ENCODE peak calls at places on chromosome 17, in nine cellular contexts. One of them, this sample, is unnamed.

GRCh38 chr17:81108220-81108619 is 57.1 kb upstream of the PVALEF start:
- DNase-seq in BJ: no peak
- DNase-seq in retinal pigment epithelial cell: no peak
- DNase-seq in HFF-Myc: no peak
- DNase-seq in mucosa of descending colon: no peak
- DNase-seq in heart right ventricle: no peak
- DNase-seq in fibroblast of lung: no peak
- DNase-seq in stomach: no peak
- DNase-seq in body of pancreas: no peak
- DNase-seq in this sample: no peak

GRCh38 chr17:76419576-76420245 is 33.2 kb downstream of the UBE2O start:
- DNase-seq in BJ: no peak
- DNase-seq in retinal pigment epithelial cell: no peak
- DNase-seq in HFF-Myc: no peak
- DNase-seq in mucosa of descending colon: no peak
- DNase-seq in heart right ventricle: no peak
- DNase-seq in fibroblast of lung: no peak
- DNase-seq in stomach: no peak
- DNase-seq in body of pancreas: no peak
- DNase-seq in this sample: no peak

GRCh38 chr17:57899391-57899790 is 49.5 kb upstream of the MRPS23 start:
- DNase-seq in BJ: no peak
- DNase-seq in retinal pigment epithelial cell: no peak
- DNase-seq in HFF-Myc: no peak
- DNase-seq in mucosa of descending colon: no peak
- DNase-seq in heart right ventricle: no peak
- DNase-seq in fibroblast of lung: peak
- DNase-seq in stomach: no peak
- DNase-seq in body of pancreas: no peak
- DNase-seq in this sample: no peak

GRCh38 chr17:31433811-31434210 is 42.3 kb downstream of the RAB11FIP4 start:
- DNase-seq in BJ: no peak
- DNase-seq in retinal pigment epithelial cell: no peak
- DNase-seq in HFF-Myc: no peak
- DNase-seq in mucosa of descending colon: no peak
- DNase-seq in heart right ventricle: no peak
- DNase-seq in fibroblast of lung: no peak
- DNase-seq in stomach: no peak
- DNase-seq in body of pancreas: no peak
- DNase-seq in this sample: no peak

GRCh38 chr17:76492989-76493501 is 8.2 kb downstream of the RHBDF2 start:
- DNase-seq in BJ: no peak
- DNase-seq in retinal pigment epithelial cell: no peak
- DNase-seq in HFF-Myc: no peak
- DNase-seq in mucosa of descending colon: peak
- DNase-seq in heart right ventricle: peak
- DNase-seq in fibroblast of lung: peak
- DNase-seq in stomach: peak
- DNase-seq in body of pancreas: no peak
- DNase-seq in this sample: no peak

GRCh38 chr17:16975266-16975651 is 3.3 kb upstream of the TNFRSF13B start:
- DNase-seq in BJ: no peak
- DNase-seq in retinal pigment epithelial cell: no peak
- DNase-seq in HFF-Myc: no peak
- DNase-seq in mucosa of descending colon: no peak
- DNase-seq in heart right ventricle: no peak
- DNase-seq in fibroblast of lung: no peak
- DNase-seq in stomach: no peak
- DNase-seq in body of pancreas: no peak
- DNase-seq in this sample: no peak

GRCh38 chr17:67018429-67019125 is 25.8 kb upstream of the CACNG1 start:
- DNase-seq in BJ: no peak
- DNase-seq in retinal pigment epithelial cell: no peak
- DNase-seq in HFF-Myc: no peak
- DNase-seq in mucosa of descending colon: no peak
- DNase-seq in heart right ventricle: no peak
- DNase-seq in fibroblast of lung: no peak
- DNase-seq in stomach: no peak
- DNase-seq in body of pancreas: no peak
- DNase-seq in this sample: no peak

GRCh38 chr17:28370035-28370743 is at the start of gene VTN:
- DNase-seq in BJ: no peak
- DNase-seq in retinal pigment epithelial cell: peak
- DNase-seq in HFF-Myc: no peak
- DNase-seq in mucosa of descending colon: no peak
- DNase-seq in heart right ventricle: peak
- DNase-seq in fibroblast of lung: peak
- DNase-seq in stomach: peak
- DNase-seq in body of pancreas: peak
- DNase-seq in this sample: no peak

GRCh38 chr17:74387365-74388218 is 20.3 kb downstream of the GPR142 start:
- DNase-seq in BJ: no peak
- DNase-seq in retinal pigment epithelial cell: no peak
- DNase-seq in HFF-Myc: no peak
- DNase-seq in mucosa of descending colon: peak
- DNase-seq in heart right ventricle: no peak
- DNase-seq in fibroblast of lung: no peak
- DNase-seq in stomach: peak
- DNase-seq in body of pancreas: no peak
- DNase-seq in this sample: no peak
- TF ChIP-seq CTCF in BJ: no peak
- TF ChIP-seq CTCF in retinal pigment epithelial cell: no peak
- TF ChIP-seq CTCF in HFF-Myc: no peak
- TF ChIP-seq CTCF in mucosa of descending colon: no peak
- TF ChIP-seq CTCF in heart right ventricle: no peak
- TF ChIP-seq CTCF in fibroblast of lung: no peak
- TF ChIP-seq CTCF in stomach: no peak
- TF ChIP-seq CTCF in body of pancreas: no peak
- TF ChIP-seq CTCF in this sample: no peak

GRCh38 chr17:33687831-33688230 is 394.7 kb upstream of the ASIC2 start:
- DNase-seq in BJ: no peak
- DNase-seq in retinal pigment epithelial cell: no peak
- DNase-seq in HFF-Myc: no peak
- DNase-seq in mucosa of descending colon: no peak
- DNase-seq in heart right ventricle: no peak
- DNase-seq in fibroblast of lung: no peak
- DNase-seq in stomach: no peak
- DNase-seq in body of pancreas: no peak
- DNase-seq in this sample: no peak

GRCh38 chr17:33682622-33683021 is 389.5 kb upstream of the ASIC2 start:
- DNase-seq in BJ: no peak
- DNase-seq in retinal pigment epithelial cell: no peak
- DNase-seq in HFF-Myc: no peak
- DNase-seq in mucosa of descending colon: no peak
- DNase-seq in heart right ventricle: no peak
- DNase-seq in fibroblast of lung: no peak
- DNase-seq in stomach: no peak
- DNase-seq in body of pancreas: no peak
- DNase-seq in this sample: no peak

GRCh38 chr17:33684714-33685113 is 391.6 kb upstream of the ASIC2 start:
- DNase-seq in BJ: no peak
- DNase-seq in retinal pigment epithelial cell: no peak
- DNase-seq in HFF-Myc: no peak
- DNase-seq in mucosa of descending colon: no peak
- DNase-seq in heart right ventricle: no peak
- DNase-seq in fibroblast of lung: no peak
- DNase-seq in stomach: no peak
- DNase-seq in body of pancreas: no peak
- DNase-seq in this sample: no peak

GRCh38 chr17:33688771-33689170 is 395.7 kb upstream of the ASIC2 start:
- DNase-seq in BJ: no peak
- DNase-seq in retinal pigment epithelial cell: no peak
- DNase-seq in HFF-Myc: no peak
- DNase-seq in mucosa of descending colon: no peak
- DNase-seq in heart right ventricle: no peak
- DNase-seq in fibroblast of lung: no peak
- DNase-seq in stomach: no peak
- DNase-seq in body of pancreas: no peak
- DNase-seq in this sample: no peak

DNA sequence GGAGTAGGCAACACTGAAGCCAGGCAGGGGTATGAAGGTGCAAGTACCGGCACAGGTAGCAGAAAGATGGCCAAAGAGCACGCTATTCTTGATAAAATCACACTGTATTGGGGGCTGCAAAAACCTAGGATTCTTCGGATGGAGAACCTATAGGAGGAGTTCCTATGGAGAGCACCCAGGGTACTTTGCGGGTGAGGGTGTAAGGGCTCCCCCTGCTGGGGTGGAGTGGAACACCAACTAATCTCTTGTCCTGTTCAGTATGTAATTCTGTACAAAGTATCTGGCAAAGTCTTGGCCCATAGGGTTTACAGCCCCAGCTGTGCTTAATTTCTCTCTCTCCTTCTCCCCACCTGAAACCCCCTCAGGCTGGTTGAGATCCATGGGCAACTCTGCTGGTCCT is 393.1 kb upstream of the ASIC2 start:
- DNase-seq in BJ: no peak
- DNase-seq in retinal pigment epithelial cell: no peak
- DNase-seq in HFF-Myc: no peak
- DNase-seq in mucosa of descending colon: no peak
- DNase-seq in heart right ventricle: no peak
- DNase-seq in fibroblast of lung: no peak
- DNase-seq in stomach: no peak
- DNase-seq in body of pancreas: no peak
- DNase-seq in this sample: no peak
- TF ChIP-seq CTCF in BJ: peak
- TF ChIP-seq CTCF in retinal pigment epithelial cell: peak
- TF ChIP-seq CTCF in HFF-Myc: peak
- TF ChIP-seq CTCF in mucosa of descending colon: no peak
- TF ChIP-seq CTCF in heart right ventricle: peak
- TF ChIP-seq CTCF in fibroblast of lung: peak
- TF ChIP-seq CTCF in stomach: no peak
- TF ChIP-seq CTCF in body of pancreas: no peak
- TF ChIP-seq CTCF in this sample: no peak

GRCh38 chr17:19619705-19620325 is 28.7 kb upstream of the ALDH3A2 start:
- DNase-seq in BJ: no peak
- DNase-seq in retinal pigment epithelial cell: no peak
- DNase-seq in HFF-Myc: no peak
- DNase-seq in mucosa of descending colon: no peak
- DNase-seq in heart right ventricle: no peak
- DNase-seq in fibroblast of lung: no peak
- DNase-seq in stomach: no peak
- DNase-seq in body of pancreas: no peak
- DNase-seq in this sample: no peak

GRCh38 chr17:19613979-19614378 is 34.6 kb upstream of the ALDH3A2 start:
- DNase-seq in BJ: no peak
- DNase-seq in retinal pigment epithelial cell: no peak
- DNase-seq in HFF-Myc: no peak
- DNase-seq in mucosa of descending colon: no peak
- DNase-seq in heart right ventricle: no peak
- DNase-seq in fibroblast of lung: no peak
- DNase-seq in stomach: no peak
- DNase-seq in body of pancreas: no peak
- DNase-seq in this sample: no peak

GRCh38 chr17:19610879-19611278 is 37.7 kb upstream of the ALDH3A2 start:
- DNase-seq in BJ: no peak
- DNase-seq in retinal pigment epithelial cell: no peak
- DNase-seq in HFF-Myc: no peak
- DNase-seq in mucosa of descending colon: no peak
- DNase-seq in heart right ventricle: no peak
- DNase-seq in fibroblast of lung: no peak
- DNase-seq in stomach: no peak
- DNase-seq in body of pancreas: no peak
- DNase-seq in this sample: no peak

GRCh38 chr17:19618015-19618414 is 30.5 kb upstream of the ALDH3A2 start:
- DNase-seq in BJ: no peak
- DNase-seq in retinal pigment epithelial cell: no peak
- DNase-seq in HFF-Myc: no peak
- DNase-seq in mucosa of descending colon: no peak
- DNase-seq in heart right ventricle: no peak
- DNase-seq in fibroblast of lung: no peak
- DNase-seq in stomach: no peak
- DNase-seq in body of pancreas: no peak
- DNase-seq in this sample: no peak

GRCh38 chr17:19614900-19615299 is 33.7 kb upstream of the ALDH3A2 start:
- DNase-seq in BJ: no peak
- DNase-seq in retinal pigment epithelial cell: no peak
- DNase-seq in HFF-Myc: no peak
- DNase-seq in mucosa of descending colon: no peak
- DNase-seq in heart right ventricle: no peak
- DNase-seq in fibroblast of lung: no peak
- DNase-seq in stomach: no peak
- DNase-seq in body of pancreas: no peak
- DNase-seq in this sample: no peak
- TF ChIP-seq CTCF in BJ: no peak
- TF ChIP-seq CTCF in retinal pigment epithelial cell: no peak
- TF ChIP-seq CTCF in HFF-Myc: no peak
- TF ChIP-seq CTCF in mucosa of descending colon: no peak
- TF ChIP-seq CTCF in heart right ventricle: no peak
- TF ChIP-seq CTCF in fibroblast of lung: no peak
- TF ChIP-seq CTCF in stomach: no peak
- TF ChIP-seq CTCF in body of pancreas: no peak
- TF ChIP-seq CTCF in this sample: no peak

GRCh38 chr17:43878260-43879082 is 28.9 kb downstream of the MPP2 start:
- DNase-seq in BJ: peak
- DNase-seq in retinal pigment epithelial cell: peak
- DNase-seq in HFF-Myc: peak
- DNase-seq in mucosa of descending colon: peak
- DNase-seq in heart right ventricle: peak
- DNase-seq in fibroblast of lung: peak
- DNase-seq in stomach: peak
- DNase-seq in body of pancreas: peak
- DNase-seq in this sample: no peak

GRCh38 chr17:43881176-43881575 is 26.2 kb downstream of the MPP2 start:
- DNase-seq in BJ: no peak
- DNase-seq in retinal pigment epithelial cell: no peak
- DNase-seq in HFF-Myc: no peak
- DNase-seq in mucosa of descending colon: no peak
- DNase-seq in heart right ventricle: no peak
- DNase-seq in fibroblast of lung: no peak
- DNase-seq in stomach: no peak
- DNase-seq in body of pancreas: no peak
- DNase-seq in this sample: no peak

GRCh38 chr17:43881758-43882505 is 25.4 kb downstream of the MPP2 start:
- DNase-seq in BJ: no peak
- DNase-seq in retinal pigment epithelial cell: no peak
- DNase-seq in HFF-Myc: no peak
- DNase-seq in mucosa of descending colon: no peak
- DNase-seq in heart right ventricle: no peak
- DNase-seq in fibroblast of lung: no peak
- DNase-seq in stomach: no peak
- DNase-seq in body of pancreas: no peak
- DNase-seq in this sample: no peak

GRCh38 chr17:43879723-43880419 is 27.5 kb downstream of the MPP2 start:
- DNase-seq in BJ: no peak
- DNase-seq in retinal pigment epithelial cell: no peak
- DNase-seq in HFF-Myc: no peak
- DNase-seq in mucosa of descending colon: no peak
- DNase-seq in heart right ventricle: no peak
- DNase-seq in fibroblast of lung: no peak
- DNase-seq in stomach: no peak
- DNase-seq in body of pancreas: no peak
- DNase-seq in this sample: no peak

DNA sequence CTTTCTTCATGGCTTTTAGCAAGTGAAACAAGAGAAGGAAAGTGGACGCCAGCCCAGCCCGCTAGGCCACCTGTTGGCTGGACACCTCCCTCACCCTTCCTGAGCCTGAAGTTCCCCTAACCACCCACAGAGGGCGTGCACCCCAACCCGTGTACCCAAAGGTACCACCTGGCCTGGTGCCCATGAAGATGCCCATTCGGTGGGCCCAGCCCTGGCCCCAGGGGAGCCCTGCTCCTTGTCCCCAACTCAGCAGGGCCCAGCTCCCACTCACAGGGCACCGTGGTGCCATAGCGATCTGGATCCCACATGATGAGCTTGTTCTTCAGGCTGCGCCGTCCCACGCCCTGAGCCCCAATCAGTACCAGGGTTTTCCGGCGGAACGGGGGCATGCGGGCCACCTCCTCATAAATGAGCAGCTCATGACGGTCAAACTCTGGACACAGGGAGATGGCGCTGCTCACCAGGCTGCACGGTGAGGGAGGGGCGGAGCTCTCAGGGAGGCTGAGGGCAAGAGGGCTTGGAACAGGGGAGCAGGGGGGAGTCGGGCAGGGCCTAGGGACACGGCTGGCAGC is 26.8 kb downstream of the MPP2 start:
- DNase-seq in BJ: no peak
- DNase-seq in retinal pigment epithelial cell: no peak
- DNase-seq in HFF-Myc: no peak
- DNase-seq in mucosa of descending colon: no peak
- DNase-seq in heart right ventricle: no peak
- DNase-seq in fibroblast of lung: peak
- DNase-seq in stomach: peak
- DNase-seq in body of pancreas: peak
- DNase-seq in this sample: no peak
- TF ChIP-seq CTCF in BJ: peak
- TF ChIP-seq CTCF in retinal pigment epithelial cell: peak
- TF ChIP-seq CTCF in HFF-Myc: peak
- TF ChIP-seq CTCF in mucosa of descending colon: peak
- TF ChIP-seq CTCF in heart right ventricle: peak
- TF ChIP-seq CTCF in fibroblast of lung: peak
- TF ChIP-seq CTCF in stomach: no peak
- TF ChIP-seq CTCF in body of pancreas: peak
- TF ChIP-seq CTCF in this sample: peak

This sample was measured in suprapubic skin.